ENCODE peak calls at places on chromosomes 4 and X, in nine cellular contexts. One of them, this sample, is unnamed.

GRCh38 chrX:134849390-134849789 is 141.4 kb upstream of the SMIM10 start:
- DNase-seq in psoas muscle: no peak
- DNase-seq in AG04450: no peak
- DNase-seq in uterus: no peak
- DNase-seq in right atrium auricular region: no peak
- DNase-seq in PC-9: peak; percentile 72
- DNase-seq in pancreas: no peak
- DNase-seq in K562: no peak
- DNase-seq in HCT116: no peak
- DNase-seq in this sample: no peak

GRCh38 chrX:118847676-118848075 is 24.1 kb downstream of the ZCCHC12 start:
- DNase-seq in psoas muscle: no peak
- DNase-seq in AG04450: no peak
- DNase-seq in uterus: no peak
- DNase-seq in right atrium auricular region: no peak
- DNase-seq in PC-9: peak; percentile 59
- DNase-seq in pancreas: no peak
- DNase-seq in K562: peak; percentile 58
- DNase-seq in HCT116: peak; percentile 38
- DNase-seq in this sample: peak; percentile 72

GRCh38 chr4:40292313-40292759 is 42.8 kb upstream of the CHRNA9 start:
- DNase-seq in psoas muscle: no peak
- DNase-seq in AG04450: no peak
- DNase-seq in uterus: no peak
- DNase-seq in right atrium auricular region: no peak
- DNase-seq in PC-9: no peak
- DNase-seq in pancreas: no peak
- DNase-seq in K562: peak; percentile 52
- DNase-seq in HCT116: no peak
- DNase-seq in this sample: peak; percentile 47

GRCh38 chrX:135112096-135112729 is 8.1 kb downstream of the ETDB start:
- DNase-seq in psoas muscle: no peak
- DNase-seq in AG04450: no peak
- DNase-seq in uterus: no peak
- DNase-seq in right atrium auricular region: no peak
- DNase-seq in PC-9: no peak
- DNase-seq in pancreas: peak; percentile 44
- DNase-seq in K562: peak; percentile 22
- DNase-seq in HCT116: peak; percentile 32
- DNase-seq in this sample: peak; percentile 54

GRCh38 chrX:83511208-83511607 is 3.1 kb downstream of the POU3F4 start:
- DNase-seq in psoas muscle: no peak
- DNase-seq in AG04450: no peak
- DNase-seq in uterus: no peak
- DNase-seq in right atrium auricular region: no peak
- DNase-seq in PC-9: no peak
- DNase-seq in pancreas: no peak
- DNase-seq in K562: no peak
- DNase-seq in HCT116: no peak
- DNase-seq in this sample: no peak

GRCh38 chrX:10231461-10231860 is 74.7 kb downstream of the CLCN4 start:
- DNase-seq in psoas muscle: no peak
- DNase-seq in AG04450: no peak
- DNase-seq in uterus: no peak
- DNase-seq in right atrium auricular region: no peak
- DNase-seq in PC-9: no peak
- DNase-seq in pancreas: no peak
- DNase-seq in K562: no peak
- DNase-seq in HCT116: no peak
- DNase-seq in this sample: no peak

GRCh38 chr4:76305033-76305687 is 1.4 kb upstream of the STBD1 start:
- DNase-seq in psoas muscle: no peak
- DNase-seq in AG04450: no peak
- DNase-seq in uterus: no peak
- DNase-seq in right atrium auricular region: no peak
- DNase-seq in PC-9: no peak
- DNase-seq in pancreas: no peak
- DNase-seq in K562: no peak
- DNase-seq in HCT116: no peak
- DNase-seq in this sample: no peak

GRCh38 chrX:27735914-27736313 is 71.9 kb upstream of the MAGEB10 start:
- DNase-seq in psoas muscle: no peak
- DNase-seq in AG04450: no peak
- DNase-seq in uterus: no peak
- DNase-seq in right atrium auricular region: no peak
- DNase-seq in PC-9: no peak
- DNase-seq in pancreas: no peak
- DNase-seq in K562: no peak
- DNase-seq in HCT116: no peak
- DNase-seq in this sample: no peak

GRCh38 chr4:85152490-85152889 is 186.0 kb upstream of the WDFY3 start:
- DNase-seq in psoas muscle: no peak
- DNase-seq in AG04450: no peak
- DNase-seq in uterus: no peak
- DNase-seq in right atrium auricular region: no peak
- DNase-seq in PC-9: no peak
- DNase-seq in pancreas: no peak
- DNase-seq in K562: no peak
- DNase-seq in HCT116: no peak
- DNase-seq in this sample: no peak

GRCh38 chr4:147547314-147548056 is 66.6 kb downstream of the EDNRA start:
- DNase-seq in psoas muscle: no peak
- DNase-seq in AG04450: no peak
- DNase-seq in uterus: no peak
- DNase-seq in right atrium auricular region: no peak
- DNase-seq in PC-9: no peak
- DNase-seq in pancreas: no peak
- DNase-seq in K562: no peak
- DNase-seq in HCT116: no peak
- DNase-seq in this sample: no peak

GRCh38 chrX:133698298-133698697 is 283.0 kb upstream of the GPC4 start:
- DNase-seq in psoas muscle: no peak
- DNase-seq in AG04450: peak; percentile 4
- DNase-seq in uterus: no peak
- DNase-seq in right atrium auricular region: no peak
- DNase-seq in PC-9: peak; percentile 62
- DNase-seq in pancreas: no peak
- DNase-seq in K562: no peak
- DNase-seq in HCT116: no peak
- DNase-seq in this sample: peak; percentile 39

GRCh38 chr4:15894923-15895411 is 43.6 kb downstream of the FGFBP1 start:
- DNase-seq in psoas muscle: no peak
- DNase-seq in AG04450: no peak
- DNase-seq in uterus: no peak
- DNase-seq in right atrium auricular region: no peak
- DNase-seq in PC-9: no peak
- DNase-seq in pancreas: no peak
- DNase-seq in K562: no peak
- DNase-seq in HCT116: no peak
- DNase-seq in this sample: no peak

GRCh38 chrX:17622331-17622730 is 115.0 kb upstream of the SCML1 start:
- DNase-seq in psoas muscle: no peak
- DNase-seq in AG04450: no peak
- DNase-seq in uterus: no peak
- DNase-seq in right atrium auricular region: no peak
- DNase-seq in PC-9: no peak
- DNase-seq in pancreas: no peak
- DNase-seq in K562: no peak
- DNase-seq in HCT116: no peak
- DNase-seq in this sample: no peak

GRCh38 chrX:3046253-3046909 is 5.1 kb downstream of the ARSF start:
- DNase-seq in psoas muscle: no peak
- DNase-seq in AG04450: no peak
- DNase-seq in uterus: no peak
- DNase-seq in right atrium auricular region: no peak
- DNase-seq in PC-9: peak; percentile 34
- DNase-seq in pancreas: no peak
- DNase-seq in K562: no peak
- DNase-seq in HCT116: no peak
- DNase-seq in this sample: no peak

GRCh38 chr4:159487284-159487747 is 384.4 kb downstream of the RAPGEF2 start:
- DNase-seq in psoas muscle: peak; percentile 17
- DNase-seq in AG04450: peak; percentile 44
- DNase-seq in uterus: no peak
- DNase-seq in right atrium auricular region: no peak
- DNase-seq in PC-9: peak; percentile 43
- DNase-seq in pancreas: peak; percentile 60
- DNase-seq in K562: peak; percentile 61
- DNase-seq in HCT116: peak; percentile 65
- DNase-seq in this sample: peak; percentile 95

GRCh38 chr4:83413676-83414075 is 41.9 kb downstream of the HELQ start:
- DNase-seq in psoas muscle: no peak
- DNase-seq in AG04450: no peak
- DNase-seq in uterus: no peak
- DNase-seq in right atrium auricular region: no peak
- DNase-seq in PC-9: no peak
- DNase-seq in pancreas: no peak
- DNase-seq in K562: no peak
- DNase-seq in HCT116: no peak
- DNase-seq in this sample: no peak

GRCh38 chr4:102326951-102327350 is 18.3 kb downstream of the SLC39A8 start:
- DNase-seq in psoas muscle: no peak
- DNase-seq in AG04450: no peak
- DNase-seq in uterus: no peak
- DNase-seq in right atrium auricular region: no peak
- DNase-seq in PC-9: no peak
- DNase-seq in pancreas: no peak
- DNase-seq in K562: no peak
- DNase-seq in HCT116: no peak
- DNase-seq in this sample: no peak

GRCh38 chr4:7043521-7044414 is 596 bp downstream of the TADA2B start:
- DNase-seq in psoas muscle: peak; percentile 47
- DNase-seq in AG04450: no peak
- DNase-seq in uterus: peak; percentile 50
- DNase-seq in right atrium auricular region: no peak
- DNase-seq in PC-9: no peak
- DNase-seq in pancreas: peak; percentile 70
- DNase-seq in K562: peak; percentile 47
- DNase-seq in HCT116: no peak
- DNase-seq in this sample: peak; percentile 32

GRCh38 chr4:179097741-179098140 is 1655.5 kb upstream of the AGA start:
- DNase-seq in psoas muscle: no peak
- DNase-seq in AG04450: peak; percentile 1
- DNase-seq in uterus: no peak
- DNase-seq in right atrium auricular region: no peak
- DNase-seq in PC-9: no peak
- DNase-seq in pancreas: no peak
- DNase-seq in K562: no peak
- DNase-seq in HCT116: no peak
- DNase-seq in this sample: peak; percentile 14

GRCh38 chr4:105555409-105555808 is 3.0 kb downstream of the ARHGEF38 start:
- DNase-seq in psoas muscle: no peak
- DNase-seq in AG04450: no peak
- DNase-seq in uterus: no peak
- DNase-seq in right atrium auricular region: no peak
- DNase-seq in PC-9: no peak
- DNase-seq in pancreas: no peak
- DNase-seq in K562: no peak
- DNase-seq in HCT116: no peak
- DNase-seq in this sample: no peak

GRCh38 chr4:24655971-24656370 is 71.6 kb upstream of the DHX15 start:
- DNase-seq in psoas muscle: no peak
- DNase-seq in AG04450: no peak
- DNase-seq in uterus: no peak
- DNase-seq in right atrium auricular region: no peak
- DNase-seq in PC-9: peak; percentile 52
- DNase-seq in pancreas: no peak
- DNase-seq in K562: no peak
- DNase-seq in HCT116: no peak
- DNase-seq in this sample: no peak

GRCh38 chrX:47293106-47293505 is 60.3 kb downstream of the USP11 start:
- DNase-seq in psoas muscle: no peak
- DNase-seq in AG04450: no peak
- DNase-seq in uterus: no peak
- DNase-seq in right atrium auricular region: no peak
- DNase-seq in PC-9: peak; percentile 53
- DNase-seq in pancreas: no peak
- DNase-seq in K562: no peak
- DNase-seq in HCT116: no peak
- DNase-seq in this sample: no peak
- H3K27me3 ChIP-seq in psoas muscle: no peaks in the 10 kb centered on the region
- H3K27me3 ChIP-seq in AG04450: peaks cover 12% of the 10 kb centered on the region
- H3K27me3 ChIP-seq in uterus: no peaks in the 10 kb centered on the region
- H3K27me3 ChIP-seq in right atrium auricular region: no peaks in the 10 kb centered on the region
- H3K27me3 ChIP-seq in PC-9: no peaks in the 10 kb centered on the region
- H3K27me3 ChIP-seq in pancreas: no peaks in the 10 kb centered on the region
- H3K27me3 ChIP-seq in K562: peaks cover 10% of the 10 kb centered on the region
- H3K27me3 ChIP-seq in HCT116: no peaks in the 10 kb centered on the region
- H3K27me3 ChIP-seq in this sample: no peaks in the 10 kb centered on the region

GRCh38 chr4:121146530-121146929 is 17.6 kb downstream of the TNIP3 start:
- DNase-seq in psoas muscle: no peak
- DNase-seq in AG04450: no peak
- DNase-seq in uterus: no peak
- DNase-seq in right atrium auricular region: no peak
- DNase-seq in PC-9: no peak
- DNase-seq in pancreas: no peak
- DNase-seq in K562: no peak
- DNase-seq in HCT116: no peak
- DNase-seq in this sample: no peak
- TF ChIP-seq CTCF in psoas muscle: no peak
- TF ChIP-seq CTCF in AG04450: no peak
- TF ChIP-seq CTCF in uterus: no peak
- TF ChIP-seq CTCF in right atrium auricular region: no peak
- TF ChIP-seq CTCF in PC-9: no peak
- TF ChIP-seq CTCF in pancreas: no peak
- TF ChIP-seq CTCF in K562: no peak
- TF ChIP-seq CTCF in HCT116: no peak
- TF ChIP-seq CTCF in this sample: no peak

GRCh38 chr4:161894493-161895167 is 269.2 kb downstream of the FSTL5 start:
- DNase-seq in psoas muscle: no peak
- DNase-seq in AG04450: no peak
- DNase-seq in uterus: no peak
- DNase-seq in right atrium auricular region: no peak
- DNase-seq in PC-9: no peak
- DNase-seq in pancreas: no peak
- DNase-seq in K562: no peak
- DNase-seq in HCT116: no peak
- DNase-seq in this sample: no peak
- H3K27me3 ChIP-seq in psoas muscle: no peaks in the 10 kb centered on the region
- H3K27me3 ChIP-seq in AG04450: no peaks in the 10 kb centered on the region
- H3K27me3 ChIP-seq in uterus: no peaks in the 10 kb centered on the region
- H3K27me3 ChIP-seq in right atrium auricular region: no peaks in the 10 kb centered on the region
- H3K27me3 ChIP-seq in PC-9: no peaks in the 10 kb centered on the region
- H3K27me3 ChIP-seq in pancreas: no peaks in the 10 kb centered on the region
- H3K27me3 ChIP-seq in K562: no peaks in the 10 kb centered on the region
- H3K27me3 ChIP-seq in HCT116: no peaks in the 10 kb centered on the region
- H3K27me3 ChIP-seq in this sample: no peaks in the 10 kb centered on the region

GRCh38 chr4:2963185-2964076 is at the start of the genes GRK4 and NOP14:
- DNase-seq in psoas muscle: peak; percentile 98
- DNase-seq in AG04450: peak; percentile 97
- DNase-seq in uterus: peak; percentile 97
- DNase-seq in right atrium auricular region: peak; percentile 98
- DNase-seq in PC-9: peak; percentile 91
- DNase-seq in pancreas: peak; percentile 97
- DNase-seq in K562: peak; percentile 95
- DNase-seq in HCT116: peak; percentile 93
- DNase-seq in this sample: peak; percentile 99
- TF ChIP-seq CTCF in psoas muscle: peak; percentile 43
- TF ChIP-seq CTCF in AG04450: peak; percentile 26
- TF ChIP-seq CTCF in uterus: no peak
- TF ChIP-seq CTCF in right atrium auricular region: peak; percentile 40
- TF ChIP-seq CTCF in PC-9: no peak
- TF ChIP-seq CTCF in pancreas: no peak
- TF ChIP-seq CTCF in K562: peak; percentile 40
- TF ChIP-seq CTCF in HCT116: peak; percentile 14
- TF ChIP-seq CTCF in this sample: peak; percentile 6

GRCh38 chr4:8863759-8864682 is 7.6 kb downstream of the HMX1 start:
- DNase-seq in psoas muscle: no peak
- DNase-seq in AG04450: no peak
- DNase-seq in uterus: no peak
- DNase-seq in right atrium auricular region: no peak
- DNase-seq in PC-9: no peak
- DNase-seq in pancreas: no peak
- DNase-seq in K562: no peak
- DNase-seq in HCT116: no peak
- DNase-seq in this sample: no peak
- H3K27me3 ChIP-seq in psoas muscle: peaks cover 56% of the 10 kb centered on the region
- H3K27me3 ChIP-seq in AG04450: peaks cover 75% of the 10 kb centered on the region
- H3K27me3 ChIP-seq in uterus: no peaks in the 10 kb centered on the region
- H3K27me3 ChIP-seq in right atrium auricular region: peaks cover 17% of the 10 kb centered on the region
- H3K27me3 ChIP-seq in PC-9: peaks cover 21% of the 10 kb centered on the region
- H3K27me3 ChIP-seq in pancreas: peaks cover 12% of the 10 kb centered on the region
- H3K27me3 ChIP-seq in K562: peaks cover 59% of the 10 kb centered on the region
- H3K27me3 ChIP-seq in HCT116: no peaks in the 10 kb centered on the region
- H3K27me3 ChIP-seq in this sample: peaks cover 98% of the 10 kb centered on the region